ENCODE peak calls at places on chromosomes 1 and 21, in nine cellular contexts. E is esophagus muscularis mucosa, W is suprapubic skin, D is ovary, N is HepG2, J is A549, F is transverse colon, X is stomach, T is sigmoid colon. Q is an unnamed sample.

GRCh38 chr1:15424146-15424667 is 14.0 kb upstream of the CTRC start:
- DNase-seq in E (no peak), T (no peak), N (no peak), X (peak; percentile 91), D (no peak), J (no peak), F (peak; percentile 88), W (no peak), Q (no peak)

GRCh38 chr1:226457307-226457712 is 49.4 kb upstream of the PARP1 start:
- DNase-seq in X (no peak), T (no peak), E (no peak), N (no peak), F (peak; percentile 11), D (no peak), W (no peak), J (no peak), Q (no peak)

GRCh38 chr1:22045604-22046228 is 6.8 kb upstream of the CDC42 start:
- DNase-seq in T (no peak), F (no peak), X (no peak), N (no peak), D (no peak), W (no peak), J (no peak), E (no peak), Q (no peak)

GRCh38 chr1:202274611-202275010 is 67.1 kb downstream of the UBE2T start:
- DNase-seq in J (peak; percentile 50), N (peak; percentile 45), E (no peak), F (peak; percentile 20), T (no peak), W (no peak), X (peak; percentile 31), D (no peak), Q (no peak)

GRCh38 chr1:224495861-224496260 is 61.3 kb upstream of the WDR26 start:
- DNase-seq in D (no peak), E (no peak), T (no peak), X (no peak), J (no peak), W (no peak), F (no peak), N (no peak), Q (no peak)

GRCh38 chr1:46813858-46814396 is 15.1 kb downstream of the CYP4B1 start:
- DNase-seq in N (no peak), W (no peak), F (no peak), T (no peak), X (no peak), J (no peak), D (no peak), E (peak; percentile 55), Q (no peak)

GRCh38 chr1:6476483-6476882 is 10.5 kb upstream of the TNFRSF25 start:
- DNase-seq in F (peak; percentile 83), W (no peak), E (no peak), J (no peak), T (no peak), N (no peak), X (no peak), D (no peak), Q (no peak)

GRCh38 chr1:17574502-17574901 is 35.0 kb downstream of the ARHGEF10L start:
- DNase-seq in N (no peak), W (no peak), X (no peak), T (no peak), J (no peak), D (no peak), F (no peak), E (no peak), Q (no peak)

GRCh38 chr21:38244885-38245869 is 11.6 kb upstream of the KCNJ15 start:
- DNase-seq in N (no peak), W (no peak), D (no peak), E (no peak), F (no peak), J (peak; percentile 8), X (no peak), T (no peak), Q (no peak)

GRCh38 chr1:196531737-196532514 is 76.3 kb downstream of the KCNT2 start:
- DNase-seq in W (no peak), E (no peak), D (no peak), N (no peak), T (no peak), X (no peak), J (no peak), F (no peak), Q (no peak)

GRCh38 chr1:196538473-196538872 is 69.8 kb downstream of the KCNT2 start:
- DNase-seq in F (no peak), D (no peak), J (no peak), N (no peak), W (no peak), E (no peak), T (no peak), X (no peak), Q (no peak)

DNA sequence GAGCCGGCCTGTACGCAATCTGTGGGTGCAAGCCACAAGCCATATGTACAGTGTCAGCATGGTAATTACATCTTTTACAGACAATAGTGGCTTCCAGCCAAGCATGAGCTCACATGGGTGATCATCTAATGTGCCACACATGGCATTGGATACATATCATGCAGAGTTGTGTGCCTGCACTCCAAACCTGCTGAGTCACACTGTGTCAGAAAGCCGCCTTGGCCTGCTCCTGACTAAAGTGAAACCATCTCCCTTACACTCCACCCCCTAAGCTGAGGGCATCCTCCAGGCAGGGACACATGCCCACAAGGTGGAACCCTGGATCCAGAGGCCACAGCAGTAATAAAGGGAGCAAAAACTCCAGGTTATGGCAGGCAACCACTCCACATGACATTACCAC is 72.5 kb downstream of the KCNT2 start:
- DNase-seq in W (no peak), D (peak; percentile 23), E (no peak), F (no peak), T (no peak), X (no peak), N (no peak), J (no peak), Q (no peak)
- H3K9me3 ChIP-seq in W (peaks cover 7% of the 10 kb centered on the region), D (no peaks in the 10 kb centered on the region), E (no peaks in the 10 kb centered on the region), F (no peaks in the 10 kb centered on the region), T (no peaks in the 10 kb centered on the region), X (peaks cover 10% of the 10 kb centered on the region), N (peaks cover 36% of the 10 kb centered on the region), J (peaks cover 12% of the 10 kb centered on the region), Q (peaks cover 5% of the 10 kb centered on the region)

DNA sequence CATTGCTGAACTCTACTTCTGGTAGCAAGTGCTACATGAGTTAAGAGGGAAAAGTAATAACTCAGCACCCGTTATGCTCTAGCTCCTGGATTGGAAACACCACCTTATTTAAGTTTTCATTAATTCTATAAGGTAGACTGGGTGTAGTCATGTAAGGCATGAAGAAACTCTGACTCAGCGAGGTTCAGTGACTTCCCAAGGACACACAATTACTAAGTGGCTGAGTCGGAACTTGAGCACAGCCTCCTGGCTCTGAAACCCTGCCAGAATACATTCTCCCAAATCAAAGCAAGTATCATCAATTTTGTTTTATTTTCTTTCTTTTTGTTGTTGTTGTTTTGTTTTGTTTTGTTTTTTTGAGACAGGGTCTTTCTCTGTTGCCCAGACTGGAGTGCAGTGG is 29.1 kb upstream of the SCCPDH start:
- DNase-seq in T (no peak), J (no peak), E (no peak), N (no peak), W (no peak), F (no peak), D (no peak), X (no peak), Q (no peak)
- TF ChIP-seq EP300 in T (no peak), J (no peak), E (no peak), N (no peak), W (no peak), F (no peak), D (no peak), X (no peak), Q (no peak)

DNA sequence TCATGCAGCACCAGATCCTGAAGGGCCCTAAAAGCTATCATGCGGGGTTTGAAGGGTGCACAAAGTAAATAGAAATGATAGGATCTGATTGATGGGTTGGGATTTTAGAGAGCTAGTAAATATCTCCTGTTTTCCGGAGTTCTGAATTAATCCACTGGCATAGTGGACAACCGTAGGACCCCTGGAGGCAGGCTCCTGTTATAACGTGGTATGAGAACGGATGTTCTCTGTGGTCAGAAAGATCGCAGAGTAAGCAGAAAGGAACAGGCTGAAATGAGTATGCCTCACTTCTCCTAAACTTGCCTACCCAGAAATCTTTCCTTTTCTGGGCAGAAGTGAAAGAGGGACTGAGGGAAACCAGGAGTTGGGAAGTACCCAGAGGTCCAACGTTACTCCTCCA is 470.8 kb downstream of the AJAP1 start:
- DNase-seq in W (no peak), F (no peak), N (no peak), J (no peak), T (no peak), E (no peak), X (no peak), D (no peak), Q (no peak)
- TF ChIP-seq CTCF in W (no peak), F (no peak), N (no peak), J (no peak), T (no peak), E (no peak), X (no peak), D (no peak), Q (no peak)

GRCh38 chr1:180097319-180097605 is 57.4 kb upstream of the QSOX1 start:
- DNase-seq in T (no peak), J (no peak), F (no peak), E (no peak), N (no peak), D (no peak), W (no peak), X (no peak), Q (no peak)

GRCh38 chr1:180101411-180101810 is 53.3 kb upstream of the QSOX1 start:
- DNase-seq in J (no peak), W (no peak), X (no peak), T (no peak), D (no peak), N (no peak), F (no peak), E (no peak), Q (no peak)

GRCh38 chr1:180096584-180097318 is 57.9 kb upstream of the QSOX1 start:
- DNase-seq in F (no peak), N (no peak), W (no peak), D (no peak), J (no peak), E (no peak), T (no peak), X (no peak), Q (no peak)

GRCh38 chr1:180094705-180095280 is 59.9 kb upstream of the QSOX1 start:
- DNase-seq in T (no peak), N (no peak), E (no peak), X (no peak), W (no peak), D (no peak), J (no peak), F (no peak), Q (no peak)

DNA sequence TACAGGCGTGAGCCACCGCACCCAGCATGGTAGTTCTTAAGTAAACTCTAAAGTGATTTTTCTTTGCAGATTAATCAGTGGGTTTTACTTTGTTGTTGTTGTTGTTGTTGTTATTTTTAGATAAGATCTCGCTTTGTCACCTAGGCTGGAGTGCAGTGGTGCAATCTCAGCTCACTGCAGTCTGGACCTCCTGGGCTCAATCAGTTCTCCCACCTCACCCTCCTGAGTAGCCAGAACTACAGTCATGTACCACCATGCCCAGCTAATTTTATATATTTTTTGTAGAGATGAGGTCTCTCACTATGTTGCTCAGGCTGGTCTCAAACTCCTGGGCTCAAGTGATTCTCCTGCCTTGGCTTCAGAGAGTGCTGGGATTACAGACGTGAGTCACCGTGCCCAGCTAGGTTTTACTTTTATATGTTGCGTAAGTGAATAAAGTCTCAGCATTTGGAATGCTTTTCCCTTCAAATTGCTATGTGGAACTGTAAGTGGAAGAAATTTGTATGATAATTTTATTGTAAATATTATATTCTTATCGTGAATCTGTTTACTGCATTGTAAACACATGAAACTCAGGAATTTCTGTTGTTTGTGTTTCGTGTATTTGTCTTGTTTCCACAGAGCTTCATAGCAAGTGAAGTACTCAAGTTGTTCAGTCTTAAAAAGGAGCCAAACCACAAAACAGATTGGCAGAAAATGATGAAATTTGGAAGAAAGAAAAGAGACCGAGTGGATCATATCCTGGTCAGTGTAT is 56.2 kb upstream of the QSOX1 start:
- DNase-seq in J (no peak), E (no peak), W (no peak), D (no peak), N (no peak), X (no peak), F (no peak), T (peak; percentile 79), Q (no peak)
- H3K9me3 ChIP-seq in J (no peaks in the 10 kb centered on the region), E (no peaks in the 10 kb centered on the region), W (no peaks in the 10 kb centered on the region), D (no peaks in the 10 kb centered on the region), N (no peaks in the 10 kb centered on the region), X (no peaks in the 10 kb centered on the region), F (no peaks in the 10 kb centered on the region), T (no peaks in the 10 kb centered on the region), Q (no peaks in the 10 kb centered on the region)

Q was measured in tibial nerve.